ENCODE peak calls at places on chromosomes 4 and X, in seven cellular contexts. I, S, P, B, F, G and Y are unnamed samples.

GRCh38 chr4:71029504-71029903 is 36.1 kb downstream of the DCK start:
- DNase-seq in B (no peak), S (no peak), F (no peak), G (no peak), I (no peak), P (no peak), Y (no peak)

GRCh38 chr4:78207951-78208350 is 150.8 kb downstream of the FRAS1 start:
- DNase-seq in P (no peak), G (no peak), S (no peak), F (no peak), B (no peak), I (no peak), Y (no peak)

GRCh38 chr4:184039963-184040383 is 134.9 kb downstream of the STOX2 start:
- DNase-seq in G (no peak), F (peak), S (no peak), B (no peak), I (no peak), P (no peak), Y (peak)

GRCh38 chr4:159367421-159368105 is 264.7 kb downstream of the RAPGEF2 start:
- DNase-seq in S (no peak), I (no peak), P (no peak), G (no peak), B (no peak), F (no peak), Y (no peak)

GRCh38 chr4:48193096-48193836 is 59.2 kb upstream of the TXK start:
- DNase-seq in G (no peak), B (no peak), S (no peak), F (no peak), P (no peak), I (no peak), Y (no peak)

GRCh38 chr4:6873792-6874461 is 35.7 kb upstream of the TBC1D14 start:
- DNase-seq in I (peak), G (peak), S (peak), F (peak), B (peak), P (peak), Y (peak)

GRCh38 chr4:173281420-173282333 is 52.5 kb downstream of the HMGB2 start:
- DNase-seq in I (no peak), B (no peak), P (no peak), F (no peak), G (no peak), S (no peak), Y (no peak)

GRCh38 chr4:6893449-6894085 is 16.1 kb upstream of the TBC1D14 start:
- DNase-seq in F (no peak), P (no peak), B (no peak), G (no peak), S (peak), I (no peak), Y (no peak)

GRCh38 chr4:26576171-26576829 is 7.6 kb upstream of the TBC1D19 start:
- DNase-seq in P (no peak), B (peak), S (no peak), G (peak), F (no peak), I (no peak), Y (no peak)

GRCh38 chrX:101191217-101191750 is 28.3 kb upstream of the DRP2 start:
- DNase-seq in G (no peak), S (no peak), F (no peak), P (no peak), B (no peak), I (no peak), Y (peak)